ENCODE peak calls at places on chromosomes 5 and 9, in four cellular contexts. U is GM12878, V is A549, J is endothelial cell of umbilical vein. H is an unnamed sample.

GRCh38 chr9:22044583-22044982 is 35.5 kb upstream of the CDKN2B start:
- DNase-seq in V (no peak), J (peak), U (no peak), H (no peak)

GRCh38 chr9:125822160-125822559 is 75.0 kb downstream of the PBX3 start:
- DNase-seq in U (no peak), V (no peak), J (no peak), H (no peak)

GRCh38 chr9:130900701-130901497 is 4.3 kb upstream of the QRFP start:
- DNase-seq in U (no peak), V (no peak), J (no peak), H (no peak)

GRCh38 chr9:4143951-4144717 is 155.7 kb downstream of the GLIS3 start:
- DNase-seq in V (no peak), U (no peak), J (no peak), H (no peak)

GRCh38 chr9:111050819-111051218 is 12.5 kb upstream of the LPAR1 start:
- DNase-seq in V (no peak), U (no peak), J (no peak), H (no peak)

GRCh38 chr5:115262066-115262404 is 642 bp downstream of the PGGT1B start:
- DNase-seq in J (peak), V (peak), U (peak), H (peak)

GRCh38 chr5:172864161-172864560 is 30.1 kb downstream of the ERGIC1 start:
- DNase-seq in V (no peak), U (no peak), J (no peak), H (no peak)

GRCh38 chr9:114603183-114603582 is 7.9 kb upstream of the TMEM268 start:
- DNase-seq in U (no peak), J (no peak), V (no peak), H (no peak)

GRCh38 chr9:99030082-99030481 is 74.8 kb upstream of the TGFBR1 start:
- DNase-seq in V (no peak), U (no peak), J (no peak), H (peak)

GRCh38 chr9:76516350-76516749 is 57.4 kb downstream of the GCNT1 start:
- DNase-seq in U (no peak), V (no peak), J (no peak), H (no peak)
- TF ChIP-seq MYC in U (no peak), V (no peak), J (no peak), H (no peak)

GRCh38 chr5:1000329-1000728 is 8.3 kb upstream of the NKD2 start:
- DNase-seq in U (no peak), J (no peak), V (no peak), H (no peak)
- TF ChIP-seq MYC in U (no peak), J (no peak), V (no peak), H (no peak)

GRCh38 chr5:74973694-74974093 is 78.7 kb downstream of the GCNT4 start:
- DNase-seq in U (no peak), J (no peak), V (no peak), H (no peak)

GRCh38 chr5:74975582-74975981 is 76.8 kb downstream of the GCNT4 start:
- DNase-seq in V (no peak), U (no peak), J (no peak), H (no peak)

GRCh38 chr5:74971947-74972460 is 80.4 kb downstream of the GCNT4 start:
- DNase-seq in V (no peak), J (no peak), U (no peak), H (no peak)

GRCh38 chr5:74977475-74977874 is 74.9 kb downstream of the GCNT4 start:
- DNase-seq in U (no peak), V (no peak), J (no peak), H (no peak)

GRCh38 chr5:74974451-74975089 is 77.8 kb downstream of the GCNT4 start:
- DNase-seq in V (no peak), J (no peak), U (no peak), H (no peak)
- TF ChIP-seq MYC in V (no peak), J (no peak), U (no peak), H (no peak)

GRCh38 chr9:37963936-37964739 is 60.2 kb upstream of the SLC25A51 start:
- DNase-seq in J (peak), V (peak), U (no peak), H (peak)
- TF ChIP-seq MYC in J (no peak), V (no peak), U (no peak), H (no peak)

H was measured in NB4.